ENCODE peak calls at places on chromosomes 5 and 9, in ten cellular contexts. One of them, this sample, is unnamed.

GRCh38 chr9:110750272-110750671 is 81.7 kb downstream of the MUSK start:
- DNase-seq in stimulated activated CD4-positive, alpha-beta T cell treated with anti-CD3 and anti-CD28 coated beads, Interleukin-4, amount 100 ng/mL, for 1 hour: no peak
- DNase-seq in activated effector memory CD4-positive, alpha-beta T cell treated with anti-CD3 and anti-CD28 coated beads, Interleukin-2, amount 50 U/mL, for 16 hours: no peak
- DNase-seq in HuH-7.5: no peak
- DNase-seq in left ventricle myocardium superior: peak; percentile 78
- DNase-seq in stimulated activated CD8-positive, alpha-beta memory T cell treated with anti-CD3 and anti-CD28 coated beads, Interleukin-15, amount 100 ng/mL, for 24 hours: no peak
- DNase-seq in activated CD8-positive, alpha-beta memory T cell treated with anti-CD3 and anti-CD28 coated beads, Interleukin-2, amount 50 U/mL, for 4 hours: no peak
- DNase-seq in aorta: no peak
- DNase-seq in CD8-positive, alpha-beta memory T cell: no peak
- DNase-seq in A549: no peak
- DNase-seq in this sample: no peak

GRCh38 chr9:94916956-94917355 is 190.5 kb downstream of the AOPEP start:
- DNase-seq in stimulated activated CD4-positive, alpha-beta T cell treated with anti-CD3 and anti-CD28 coated beads, Interleukin-4, amount 100 ng/mL, for 1 hour: no peak
- DNase-seq in activated effector memory CD4-positive, alpha-beta T cell treated with anti-CD3 and anti-CD28 coated beads, Interleukin-2, amount 50 U/mL, for 16 hours: no peak
- DNase-seq in HuH-7.5: no peak
- DNase-seq in left ventricle myocardium superior: no peak
- DNase-seq in stimulated activated CD8-positive, alpha-beta memory T cell treated with anti-CD3 and anti-CD28 coated beads, Interleukin-15, amount 100 ng/mL, for 24 hours: no peak
- DNase-seq in activated CD8-positive, alpha-beta memory T cell treated with anti-CD3 and anti-CD28 coated beads, Interleukin-2, amount 50 U/mL, for 4 hours: no peak
- DNase-seq in aorta: no peak
- DNase-seq in CD8-positive, alpha-beta memory T cell: no peak
- DNase-seq in A549: no peak
- DNase-seq in this sample: no peak

GRCh38 chr9:114735732-114736131 is 53.7 kb upstream of the TEX48 start:
- DNase-seq in stimulated activated CD4-positive, alpha-beta T cell treated with anti-CD3 and anti-CD28 coated beads, Interleukin-4, amount 100 ng/mL, for 1 hour: no peak
- DNase-seq in activated effector memory CD4-positive, alpha-beta T cell treated with anti-CD3 and anti-CD28 coated beads, Interleukin-2, amount 50 U/mL, for 16 hours: no peak
- DNase-seq in HuH-7.5: no peak
- DNase-seq in left ventricle myocardium superior: no peak
- DNase-seq in stimulated activated CD8-positive, alpha-beta memory T cell treated with anti-CD3 and anti-CD28 coated beads, Interleukin-15, amount 100 ng/mL, for 24 hours: no peak
- DNase-seq in activated CD8-positive, alpha-beta memory T cell treated with anti-CD3 and anti-CD28 coated beads, Interleukin-2, amount 50 U/mL, for 4 hours: no peak
- DNase-seq in aorta: no peak
- DNase-seq in CD8-positive, alpha-beta memory T cell: no peak
- DNase-seq in A549: no peak
- DNase-seq in this sample: no peak

GRCh38 chr9:81648891-81649290 is 40.5 kb downstream of the TLE1 start:
- DNase-seq in stimulated activated CD4-positive, alpha-beta T cell treated with anti-CD3 and anti-CD28 coated beads, Interleukin-4, amount 100 ng/mL, for 1 hour: no peak
- DNase-seq in activated effector memory CD4-positive, alpha-beta T cell treated with anti-CD3 and anti-CD28 coated beads, Interleukin-2, amount 50 U/mL, for 16 hours: no peak
- DNase-seq in HuH-7.5: no peak
- DNase-seq in left ventricle myocardium superior: no peak
- DNase-seq in stimulated activated CD8-positive, alpha-beta memory T cell treated with anti-CD3 and anti-CD28 coated beads, Interleukin-15, amount 100 ng/mL, for 24 hours: no peak
- DNase-seq in activated CD8-positive, alpha-beta memory T cell treated with anti-CD3 and anti-CD28 coated beads, Interleukin-2, amount 50 U/mL, for 4 hours: no peak
- DNase-seq in aorta: no peak
- DNase-seq in CD8-positive, alpha-beta memory T cell: no peak
- DNase-seq in A549: no peak
- DNase-seq in this sample: no peak

GRCh38 chr5:18244309-18244708 is 610.0 kb downstream of the TAF11L14 start:
- DNase-seq in stimulated activated CD4-positive, alpha-beta T cell treated with anti-CD3 and anti-CD28 coated beads, Interleukin-4, amount 100 ng/mL, for 1 hour: no peak
- DNase-seq in activated effector memory CD4-positive, alpha-beta T cell treated with anti-CD3 and anti-CD28 coated beads, Interleukin-2, amount 50 U/mL, for 16 hours: no peak
- DNase-seq in HuH-7.5: no peak
- DNase-seq in left ventricle myocardium superior: no peak
- DNase-seq in stimulated activated CD8-positive, alpha-beta memory T cell treated with anti-CD3 and anti-CD28 coated beads, Interleukin-15, amount 100 ng/mL, for 24 hours: no peak
- DNase-seq in activated CD8-positive, alpha-beta memory T cell treated with anti-CD3 and anti-CD28 coated beads, Interleukin-2, amount 50 U/mL, for 4 hours: no peak
- DNase-seq in aorta: no peak
- DNase-seq in CD8-positive, alpha-beta memory T cell: no peak
- DNase-seq in A549: no peak
- DNase-seq in this sample: no peak

GRCh38 chr5:131209506-131210191 is 38.9 kb downstream of the LYRM7 start:
- DNase-seq in stimulated activated CD4-positive, alpha-beta T cell treated with anti-CD3 and anti-CD28 coated beads, Interleukin-4, amount 100 ng/mL, for 1 hour: peak; percentile 26
- DNase-seq in activated effector memory CD4-positive, alpha-beta T cell treated with anti-CD3 and anti-CD28 coated beads, Interleukin-2, amount 50 U/mL, for 16 hours: peak; percentile 70
- DNase-seq in HuH-7.5: no peak
- DNase-seq in left ventricle myocardium superior: no peak
- DNase-seq in stimulated activated CD8-positive, alpha-beta memory T cell treated with anti-CD3 and anti-CD28 coated beads, Interleukin-15, amount 100 ng/mL, for 24 hours: no peak
- DNase-seq in activated CD8-positive, alpha-beta memory T cell treated with anti-CD3 and anti-CD28 coated beads, Interleukin-2, amount 50 U/mL, for 4 hours: peak; percentile 40
- DNase-seq in aorta: peak; percentile 48
- DNase-seq in CD8-positive, alpha-beta memory T cell: peak; percentile 80
- DNase-seq in A549: no peak
- DNase-seq in this sample: no peak

GRCh38 chr5:142736247-142736632 is 33.9 kb upstream of the ARHGAP26 start:
- DNase-seq in stimulated activated CD4-positive, alpha-beta T cell treated with anti-CD3 and anti-CD28 coated beads, Interleukin-4, amount 100 ng/mL, for 1 hour: no peak
- DNase-seq in activated effector memory CD4-positive, alpha-beta T cell treated with anti-CD3 and anti-CD28 coated beads, Interleukin-2, amount 50 U/mL, for 16 hours: no peak
- DNase-seq in HuH-7.5: no peak
- DNase-seq in left ventricle myocardium superior: no peak
- DNase-seq in stimulated activated CD8-positive, alpha-beta memory T cell treated with anti-CD3 and anti-CD28 coated beads, Interleukin-15, amount 100 ng/mL, for 24 hours: no peak
- DNase-seq in activated CD8-positive, alpha-beta memory T cell treated with anti-CD3 and anti-CD28 coated beads, Interleukin-2, amount 50 U/mL, for 4 hours: no peak
- DNase-seq in aorta: no peak
- DNase-seq in CD8-positive, alpha-beta memory T cell: no peak
- DNase-seq in A549: no peak
- DNase-seq in this sample: no peak

GRCh38 chr5:58383459-58383858 is 76.4 kb downstream of the PLK2 start:
- DNase-seq in stimulated activated CD4-positive, alpha-beta T cell treated with anti-CD3 and anti-CD28 coated beads, Interleukin-4, amount 100 ng/mL, for 1 hour: no peak
- DNase-seq in activated effector memory CD4-positive, alpha-beta T cell treated with anti-CD3 and anti-CD28 coated beads, Interleukin-2, amount 50 U/mL, for 16 hours: no peak
- DNase-seq in HuH-7.5: no peak
- DNase-seq in left ventricle myocardium superior: no peak
- DNase-seq in stimulated activated CD8-positive, alpha-beta memory T cell treated with anti-CD3 and anti-CD28 coated beads, Interleukin-15, amount 100 ng/mL, for 24 hours: no peak
- DNase-seq in activated CD8-positive, alpha-beta memory T cell treated with anti-CD3 and anti-CD28 coated beads, Interleukin-2, amount 50 U/mL, for 4 hours: no peak
- DNase-seq in aorta: no peak
- DNase-seq in CD8-positive, alpha-beta memory T cell: no peak
- DNase-seq in A549: no peak
- DNase-seq in this sample: no peak

GRCh38 chr5:150626853-150627276 is 13.6 kb upstream of the SYNPO start:
- DNase-seq in stimulated activated CD4-positive, alpha-beta T cell treated with anti-CD3 and anti-CD28 coated beads, Interleukin-4, amount 100 ng/mL, for 1 hour: no peak
- DNase-seq in activated effector memory CD4-positive, alpha-beta T cell treated with anti-CD3 and anti-CD28 coated beads, Interleukin-2, amount 50 U/mL, for 16 hours: no peak
- DNase-seq in HuH-7.5: no peak
- DNase-seq in left ventricle myocardium superior: peak; percentile 64
- DNase-seq in stimulated activated CD8-positive, alpha-beta memory T cell treated with anti-CD3 and anti-CD28 coated beads, Interleukin-15, amount 100 ng/mL, for 24 hours: no peak
- DNase-seq in activated CD8-positive, alpha-beta memory T cell treated with anti-CD3 and anti-CD28 coated beads, Interleukin-2, amount 50 U/mL, for 4 hours: no peak
- DNase-seq in aorta: peak; percentile 81
- DNase-seq in CD8-positive, alpha-beta memory T cell: no peak
- DNase-seq in A549: no peak
- DNase-seq in this sample: no peak

GRCh38 chr5:109693535-109694152 is 3.9 kb downstream of the MAN2A1 start:
- DNase-seq in stimulated activated CD4-positive, alpha-beta T cell treated with anti-CD3 and anti-CD28 coated beads, Interleukin-4, amount 100 ng/mL, for 1 hour: no peak
- DNase-seq in activated effector memory CD4-positive, alpha-beta T cell treated with anti-CD3 and anti-CD28 coated beads, Interleukin-2, amount 50 U/mL, for 16 hours: no peak
- DNase-seq in HuH-7.5: no peak
- DNase-seq in left ventricle myocardium superior: no peak
- DNase-seq in stimulated activated CD8-positive, alpha-beta memory T cell treated with anti-CD3 and anti-CD28 coated beads, Interleukin-15, amount 100 ng/mL, for 24 hours: no peak
- DNase-seq in activated CD8-positive, alpha-beta memory T cell treated with anti-CD3 and anti-CD28 coated beads, Interleukin-2, amount 50 U/mL, for 4 hours: no peak
- DNase-seq in aorta: no peak
- DNase-seq in CD8-positive, alpha-beta memory T cell: no peak
- DNase-seq in A549: no peak
- DNase-seq in this sample: no peak

GRCh38 chr5:170247363-170247762 is 14.6 kb downstream of the C5orf58 start:
- DNase-seq in stimulated activated CD4-positive, alpha-beta T cell treated with anti-CD3 and anti-CD28 coated beads, Interleukin-4, amount 100 ng/mL, for 1 hour: no peak
- DNase-seq in activated effector memory CD4-positive, alpha-beta T cell treated with anti-CD3 and anti-CD28 coated beads, Interleukin-2, amount 50 U/mL, for 16 hours: no peak
- DNase-seq in HuH-7.5: no peak
- DNase-seq in left ventricle myocardium superior: no peak
- DNase-seq in stimulated activated CD8-positive, alpha-beta memory T cell treated with anti-CD3 and anti-CD28 coated beads, Interleukin-15, amount 100 ng/mL, for 24 hours: no peak
- DNase-seq in activated CD8-positive, alpha-beta memory T cell treated with anti-CD3 and anti-CD28 coated beads, Interleukin-2, amount 50 U/mL, for 4 hours: no peak
- DNase-seq in aorta: no peak
- DNase-seq in CD8-positive, alpha-beta memory T cell: no peak
- DNase-seq in A549: no peak
- DNase-seq in this sample: no peak